ENCODE peak calls at places on chromosomes 3 and 15, in ten cellular contexts. K is GDM1, H is D341Med, R is left ventricle myocardium inferior, D is HCEC 1CT, Z is choroid plexus epithelial cell, Y is T-helper 9 cell, J is germinal center, C is left cardiac atrium, V is NCI-H2081. S is an unnamed sample.

GRCh38 chr3:76940181-76940770 is 99.6 kb upstream of the ROBO2 start:
- DNase-seq in K (no peak), J (no peak), R (no peak), C (no peak), V (no peak), H (no peak), Y (no peak), Z (no peak), D (no peak), S (no peak)

GRCh38 chr3:127735767-127736693 is 63.3 kb downstream of the ABTB1 start:
- DNase-seq in V (peak; percentile 26), H (no peak), Y (no peak), K (no peak), D (peak; percentile 86), J (peak; percentile 62), Z (peak; percentile 82), C (no peak), R (no peak), S (no peak)

GRCh38 chr3:157502916-157503620 is at the start of gene VEPH1:
- DNase-seq in C (no peak), H (no peak), J (no peak), D (peak; percentile 86), V (no peak), K (no peak), Y (no peak), Z (peak; percentile 75), R (no peak), S (no peak)

GRCh38 chr3:32106929-32107362 is 526 bp downstream of the GPD1L start:
- DNase-seq in V (peak; percentile 56), D (peak; percentile 20), R (peak; percentile 47), K (no peak), J (no peak), Z (peak; percentile 11), Y (no peak), H (no peak), C (peak; percentile 46), S (no peak)

GRCh38 chr3:146117406-146118285 is 43.3 kb downstream of the PLOD2 start:
- DNase-seq in J (no peak), D (peak; percentile 89), V (no peak), Y (no peak), C (no peak), Z (peak; percentile 83), K (no peak), H (no peak), R (no peak), S (no peak)

GRCh38 chr3:30655187-30655812 is 48.9 kb downstream of the TGFBR2 start:
- DNase-seq in R (no peak), Y (no peak), V (peak; percentile 28), D (no peak), K (no peak), J (no peak), H (no peak), Z (peak; percentile 92), C (no peak), S (no peak)

GRCh38 chr3:168088106-168088722 is 7.5 kb downstream of the GOLIM4 start:
- DNase-seq in Y (no peak), D (peak; percentile 41), K (no peak), R (no peak), H (no peak), C (no peak), J (peak; percentile 17), V (no peak), Z (no peak), S (peak; percentile 20)

GRCh38 chr3:27594096-27594690 is 110.0 kb upstream of the SLC4A7 start:
- DNase-seq in H (no peak), V (no peak), D (no peak), K (no peak), C (no peak), Y (no peak), R (no peak), Z (peak; percentile 53), J (no peak), S (no peak)

GRCh38 chr3:141307351-141308059 is 60.8 kb upstream of the ZBTB38 start:
- DNase-seq in J (no peak), Z (no peak), D (no peak), V (no peak), H (no peak), Y (no peak), K (no peak), R (no peak), C (no peak), S (no peak)

GRCh38 chr15:67185621-67186225 is 68.7 kb downstream of the AAGAB start:
- DNase-seq in R (no peak), V (no peak), D (no peak), C (no peak), J (no peak), Z (peak; percentile 78), K (peak; percentile 59), Y (no peak), H (peak; percentile 9), S (no peak)

GRCh38 chr3:30454636-30455035 is 151.8 kb upstream of the TGFBR2 start:
- DNase-seq in R (no peak), V (no peak), Z (no peak), J (no peak), K (no peak), H (no peak), D (no peak), Y (no peak), C (no peak), S (no peak)

GRCh38 chr3:66593978-66594377 is 93.2 kb upstream of the LRIG1 start:
- DNase-seq in K (no peak), D (peak; percentile 94), Y (no peak), C (no peak), J (no peak), H (no peak), V (no peak), R (no peak), Z (peak; percentile 89), S (no peak)

GRCh38 chr3:129035360-129036233 is 25.0 kb upstream of the GP9 start:
- DNase-seq in D (no peak), C (no peak), R (no peak), V (no peak), J (no peak), Y (no peak), Z (no peak), H (peak; percentile 13), K (peak; percentile 16), S (no peak)

GRCh38 chr3:99425930-99426329 is 212.5 kb upstream of the COL8A1 start:
- DNase-seq in V (no peak), Y (no peak), C (no peak), H (no peak), R (no peak), J (no peak), K (no peak), D (no peak), Z (peak; percentile 20), S (no peak)

GRCh38 chr3:177441813-177442646 is 244.7 kb upstream of the TBL1XR1 start:
- DNase-seq in Y (no peak), C (no peak), R (no peak), H (no peak), J (peak; percentile 52), Z (no peak), D (peak; percentile 63), V (no peak), K (no peak), S (no peak)

GRCh38 chr15:85595804-85596536 is 198.8 kb downstream of the KLHL25 start:
- DNase-seq in D (peak; percentile 18), Z (no peak), R (no peak), H (no peak), J (no peak), C (no peak), Y (no peak), K (no peak), V (no peak), S (no peak)

GRCh38 chr15:99432271-99433025 is 133.3 kb upstream of the MEF2A start:
- DNase-seq in V (no peak), D (no peak), R (peak; percentile 16), J (no peak), H (no peak), Y (no peak), Z (no peak), K (no peak), C (peak; percentile 17), S (peak; percentile 3)

GRCh38 chr3:45234250-45234649 is 8.2 kb upstream of the TMEM158 start:
- DNase-seq in J (no peak), Y (no peak), D (no peak), Z (no peak), C (no peak), V (no peak), R (no peak), H (no peak), K (no peak), S (no peak)